ENCODE peak calls at places on chromosomes 5 and 9, in five cellular contexts. E is HTR-8/SVneo; O is stimulated activated CD8-positive, alpha-beta memory T cell treated with anti-CD3 and anti-CD28 coated beads, Interleukin-4, amount 100 ng/mL, for 4 hours; H is AG08396; S is Right ventricle myocardium superior. A is an unnamed sample.

GRCh38 chr5:105752801-105753200 is 1917.9 kb downstream of the EFNA5 start:
- DNase-seq in E (no peak), O (no peak), S (no peak), H (no peak), A (peak)

GRCh38 chr9:81690251-81690851 is 1.0 kb upstream of the TLE1 start:
- DNase-seq in O (no peak), S (no peak), E (peak), H (no peak), A (peak)

GRCh38 chr9:16521868-16522381 is 348.5 kb downstream of the BNC2 start:
- DNase-seq in E (peak), S (peak), O (no peak), H (peak), A (no peak)

GRCh38 chr9:16515879-16516289 is 354.6 kb downstream of the BNC2 start:
- DNase-seq in O (no peak), E (no peak), H (peak), S (no peak), A (no peak)

GRCh38 chr9:129901922-129902321 is 66.7 kb downstream of the USP20 start:
- DNase-seq in H (no peak), S (no peak), O (no peak), E (no peak), A (no peak)

GRCh38 chr5:111859031-111859430 is 102.0 kb upstream of the NREP start:
- DNase-seq in S (no peak), E (no peak), H (no peak), O (no peak), A (no peak)

GRCh38 chr5:148457183-148457620 is 73.4 kb downstream of the FBXO38 start:
- DNase-seq in E (no peak), S (no peak), H (no peak), O (no peak), A (peak)

GRCh38 chr9:121169094-121169601 is 32.5 kb downstream of the RAB14 start:
- DNase-seq in E (no peak), S (no peak), O (no peak), H (peak), A (peak)

GRCh38 chr9:118630931-118631595 is 738.2 kb downstream of the BRINP1 start:
- DNase-seq in S (no peak), O (no peak), E (no peak), H (no peak), A (no peak)

GRCh38 chr5:150589791-150590601 is 50.5 kb upstream of the SYNPO start:
- DNase-seq in S (peak), O (no peak), H (peak), E (no peak), A (peak)

GRCh38 chr5:60685700-60686099 is 14.3 kb downstream of the DEPDC1B start:
- DNase-seq in S (no peak), O (no peak), E (no peak), H (no peak), A (peak)

GRCh38 chr5:38548064-38548759 is 8.2 kb downstream of the LIFR start:
- DNase-seq in H (no peak), S (no peak), E (peak), O (no peak), A (peak)

GRCh38 chr5:30100148-30100547 is 1093.3 kb upstream of the CDH6 start:
- DNase-seq in O (no peak), E (peak), H (no peak), S (no peak), A (peak)

GRCh38 chr9:19030899-19031298 is 2.1 kb downstream of the SAXO1 start:
- DNase-seq in E (no peak), O (no peak), S (no peak), H (peak), A (no peak)

GRCh38 chr5:172918421-172919371 is 40.5 kb upstream of the RPL26L1 start:
- DNase-seq in O (no peak), H (no peak), E (no peak), S (no peak), A (no peak)

GRCh38 chr5:178690208-178690607 is 40.3 kb downstream of the ZNF354A start:
- DNase-seq in E (no peak), H (no peak), O (no peak), S (no peak), A (no peak)

GRCh38 chr5:129909225-129909624 is 5.0 kb downstream of the CHSY3 start:
- DNase-seq in H (no peak), O (no peak), E (no peak), S (no peak), A (no peak)

A was measured in NCI-H82.